ENCODE peak calls at places on chromosomes 2 and 18, in five cellular contexts. One of them, this sample, is unnamed.

GRCh38 chr2:129748653-129749052 is 230.8 kb upstream of the RAB6C start:
- DNase-seq in A549: no peak
- DNase-seq in testis: no peak
- DNase-seq in heart left ventricle: no peak
- DNase-seq in endothelial cell of umbilical vein: no peak
- DNase-seq in this sample: no peak

GRCh38 chr18:5964108-5964507 is 68.8 kb upstream of the TMEM200C start:
- DNase-seq in A549: no peak
- DNase-seq in endothelial cell of umbilical vein: no peak
- DNase-seq in heart left ventricle: no peak
- DNase-seq in testis: no peak
- DNase-seq in this sample: no peak

GRCh38 chr18:21272016-21272582 is 30.1 kb downstream of the GREB1L start:
- DNase-seq in endothelial cell of umbilical vein: no peak
- DNase-seq in A549: no peak
- DNase-seq in testis: no peak
- DNase-seq in heart left ventricle: no peak
- DNase-seq in this sample: no peak

GRCh38 chr2:203438528-203438927 is 96.6 kb downstream of the RAPH1 start:
- DNase-seq in endothelial cell of umbilical vein: no peak
- DNase-seq in A549: no peak
- DNase-seq in testis: no peak
- DNase-seq in heart left ventricle: no peak
- DNase-seq in this sample: no peak

GRCh38 chr2:177405029-177405692 is 12.6 kb downstream of the AGPS start:
- DNase-seq in A549: no peak
- DNase-seq in testis: no peak
- DNase-seq in endothelial cell of umbilical vein: peak; percentile 65
- DNase-seq in heart left ventricle: no peak
- DNase-seq in this sample: no peak

GRCh38 chr2:20369366-20369765 is 18.7 kb upstream of the PUM2 start:
- DNase-seq in testis: no peak
- DNase-seq in heart left ventricle: no peak
- DNase-seq in endothelial cell of umbilical vein: no peak
- DNase-seq in A549: no peak
- DNase-seq in this sample: no peak

GRCh38 chr2:186695081-186695756 is 1.4 kb downstream of the FAM171B start:
- DNase-seq in A549: no peak
- DNase-seq in testis: no peak
- DNase-seq in endothelial cell of umbilical vein: peak; percentile 61
- DNase-seq in heart left ventricle: no peak
- DNase-seq in this sample: no peak

GRCh38 chr2:18445412-18446320 is 114.8 kb downstream of the RDH14 start:
- DNase-seq in endothelial cell of umbilical vein: no peak
- DNase-seq in testis: peak; percentile 46
- DNase-seq in A549: no peak
- DNase-seq in heart left ventricle: no peak
- DNase-seq in this sample: peak; percentile 17

GRCh38 chr18:23690505-23691068 is 1.3 kb downstream of the LAMA3 start:
- DNase-seq in endothelial cell of umbilical vein: no peak
- DNase-seq in testis: no peak
- DNase-seq in heart left ventricle: no peak
- DNase-seq in A549: no peak
- DNase-seq in this sample: no peak

GRCh38 chr2:222982010-222982908 is 69.7 kb upstream of the KCNE4 start:
- DNase-seq in A549: no peak
- DNase-seq in heart left ventricle: peak; percentile 34
- DNase-seq in endothelial cell of umbilical vein: peak; percentile 54
- DNase-seq in testis: peak; percentile 48
- DNase-seq in this sample: peak; percentile 83

GRCh38 chr2:228689049-228689448 is 507.6 kb upstream of the SPHKAP start:
- DNase-seq in A549: no peak
- DNase-seq in endothelial cell of umbilical vein: no peak
- DNase-seq in testis: peak; percentile 21
- DNase-seq in heart left ventricle: no peak
- DNase-seq in this sample: no peak

GRCh38 chr2:228690681-228691080 is 509.2 kb upstream of the SPHKAP start:
- DNase-seq in A549: no peak
- DNase-seq in endothelial cell of umbilical vein: no peak
- DNase-seq in heart left ventricle: no peak
- DNase-seq in testis: no peak
- DNase-seq in this sample: no peak

DNA sequence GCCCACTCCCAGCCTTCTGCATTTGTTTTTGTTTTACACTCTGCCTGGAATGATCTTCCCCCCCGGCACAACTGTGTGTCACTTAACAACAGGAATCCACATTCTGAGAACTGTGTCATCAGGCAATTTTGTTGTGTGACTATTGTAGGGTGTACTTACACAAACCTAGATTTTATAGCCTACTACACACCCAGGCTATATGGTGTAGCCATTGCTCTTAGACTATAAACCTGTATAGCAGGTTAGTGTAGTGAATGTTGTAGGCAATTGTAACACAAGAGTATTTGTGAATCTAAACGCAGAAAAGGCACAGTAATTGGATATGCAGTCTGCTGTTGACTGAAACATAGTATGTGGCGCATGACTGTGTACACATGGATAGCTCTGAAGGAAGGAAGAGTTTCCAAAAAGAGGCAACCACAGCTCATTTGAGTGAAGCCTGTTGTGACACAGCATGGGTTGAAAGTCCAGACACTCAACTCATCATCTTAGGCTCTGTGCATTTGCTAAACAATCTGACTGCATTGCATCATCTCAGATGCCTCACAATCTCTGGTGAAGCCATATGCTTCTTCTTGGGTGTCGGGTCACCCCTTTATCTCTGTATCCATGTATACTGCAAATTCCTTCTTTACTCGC is 506.6 kb upstream of the SPHKAP start:
- DNase-seq in endothelial cell of umbilical vein: no peak
- DNase-seq in heart left ventricle: no peak
- DNase-seq in testis: no peak
- DNase-seq in A549: no peak
- DNase-seq in this sample: no peak
- TF ChIP-seq POLR2A in endothelial cell of umbilical vein: no peak
- TF ChIP-seq POLR2A in heart left ventricle: no peak
- TF ChIP-seq POLR2A in testis: no peak
- TF ChIP-seq POLR2A in A549: no peak
- TF ChIP-seq POLR2A in this sample: no peak

DNA sequence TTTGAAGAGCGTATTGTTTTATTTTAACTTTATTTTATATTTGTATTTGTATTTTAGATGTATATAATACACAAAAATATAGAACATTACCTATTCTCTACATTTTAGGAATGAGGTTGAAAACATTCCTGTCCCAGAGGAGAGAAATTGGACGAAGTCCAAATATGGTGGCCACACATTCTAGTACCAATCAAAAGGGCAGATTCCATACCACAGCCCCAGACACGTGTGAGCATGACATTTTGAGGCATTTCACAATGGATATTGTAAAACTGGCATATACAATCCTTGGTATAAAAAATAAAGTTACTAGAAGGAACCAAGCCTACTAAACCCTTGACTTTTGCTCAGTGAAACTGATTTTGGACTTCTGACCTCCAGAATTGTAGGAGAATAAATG is 50.6 kb downstream of the C2orf76 start:
- DNase-seq in testis: no peak
- DNase-seq in endothelial cell of umbilical vein: no peak
- DNase-seq in A549: no peak
- DNase-seq in heart left ventricle: no peak
- DNase-seq in this sample: no peak
- H3K4me1 ChIP-seq in testis: peaks cover 3% of the 10 kb centered on the region
- H3K4me1 ChIP-seq in endothelial cell of umbilical vein: no peaks in the 10 kb centered on the region
- H3K4me1 ChIP-seq in A549: no peaks in the 10 kb centered on the region
- H3K4me1 ChIP-seq in heart left ventricle: peaks cover 21% of the 10 kb centered on the region
- H3K4me1 ChIP-seq in this sample: peaks cover 5% of the 10 kb centered on the region

DNA sequence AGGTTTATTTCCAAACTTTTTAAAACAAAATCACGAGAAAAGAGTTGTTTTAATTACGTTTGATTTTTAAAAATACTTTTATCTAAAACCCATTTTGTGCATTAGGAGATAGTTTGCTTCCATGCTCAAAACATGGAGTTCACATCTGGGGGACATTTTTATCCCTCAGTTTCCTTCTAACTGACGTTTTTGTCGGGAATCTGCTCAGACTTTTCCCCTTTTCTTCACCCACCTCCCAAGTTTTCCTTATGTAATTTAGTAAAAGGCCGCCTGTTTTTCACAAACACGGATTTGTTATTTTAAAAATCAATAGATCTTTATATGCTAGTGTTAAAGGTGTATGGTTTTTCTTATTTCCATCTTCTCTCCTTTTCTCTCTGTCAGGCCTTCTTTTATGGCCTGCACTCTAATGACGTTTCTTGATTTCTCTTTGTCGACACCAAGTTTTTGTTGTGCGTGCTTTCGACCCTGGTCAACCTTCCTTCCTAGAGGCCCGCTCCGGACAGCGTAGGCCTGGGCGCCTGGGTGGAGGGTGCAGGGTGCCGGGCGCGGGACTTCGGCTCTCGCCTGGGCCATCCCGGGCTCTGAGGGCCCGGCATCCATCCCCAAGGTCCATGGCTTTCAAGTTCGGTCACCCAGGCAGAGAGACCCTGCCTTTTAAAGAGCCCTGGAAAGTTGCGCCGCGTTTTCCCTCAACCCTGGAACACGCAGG is 3.9 kb upstream of the SATB2 start:
- DNase-seq in testis: no peak
- DNase-seq in heart left ventricle: no peak
- DNase-seq in A549: no peak
- DNase-seq in endothelial cell of umbilical vein: no peak
- DNase-seq in this sample: no peak
- H3K4me3 ChIP-seq in testis: peak overlapping the region; percentile 54
- H3K4me3 ChIP-seq in heart left ventricle: no peak overlapping the region
- H3K4me3 ChIP-seq in A549: no peak overlapping the region
- H3K4me3 ChIP-seq in endothelial cell of umbilical vein: no peak overlapping the region
- H3K4me3 ChIP-seq in this sample: no peak overlapping the region

GRCh38 chr2:64750817-64751285 is 97.1 kb upstream of the SERTAD2 start:
- DNase-seq in testis: no peak
- DNase-seq in heart left ventricle: peak; percentile 99
- DNase-seq in A549: no peak
- DNase-seq in endothelial cell of umbilical vein: peak; percentile 100
- DNase-seq in this sample: peak; percentile 100

GRCh38 chr2:64753384-64753783 is 99.7 kb upstream of the SERTAD2 start:
- DNase-seq in A549: no peak
- DNase-seq in testis: no peak
- DNase-seq in heart left ventricle: no peak
- DNase-seq in endothelial cell of umbilical vein: no peak
- DNase-seq in this sample: no peak

GRCh38 chr2:64750001-64750816 is 96.5 kb upstream of the SERTAD2 start:
- DNase-seq in endothelial cell of umbilical vein: peak; percentile 68
- DNase-seq in A549: peak; percentile 53
- DNase-seq in heart left ventricle: peak; percentile 55
- DNase-seq in testis: peak; percentile 78
- DNase-seq in this sample: peak; percentile 73

GRCh38 chr2:64749446-64749845 is 95.7 kb upstream of the SERTAD2 start:
- DNase-seq in A549: no peak
- DNase-seq in testis: no peak
- DNase-seq in heart left ventricle: no peak
- DNase-seq in endothelial cell of umbilical vein: peak; percentile 23
- DNase-seq in this sample: no peak

DNA sequence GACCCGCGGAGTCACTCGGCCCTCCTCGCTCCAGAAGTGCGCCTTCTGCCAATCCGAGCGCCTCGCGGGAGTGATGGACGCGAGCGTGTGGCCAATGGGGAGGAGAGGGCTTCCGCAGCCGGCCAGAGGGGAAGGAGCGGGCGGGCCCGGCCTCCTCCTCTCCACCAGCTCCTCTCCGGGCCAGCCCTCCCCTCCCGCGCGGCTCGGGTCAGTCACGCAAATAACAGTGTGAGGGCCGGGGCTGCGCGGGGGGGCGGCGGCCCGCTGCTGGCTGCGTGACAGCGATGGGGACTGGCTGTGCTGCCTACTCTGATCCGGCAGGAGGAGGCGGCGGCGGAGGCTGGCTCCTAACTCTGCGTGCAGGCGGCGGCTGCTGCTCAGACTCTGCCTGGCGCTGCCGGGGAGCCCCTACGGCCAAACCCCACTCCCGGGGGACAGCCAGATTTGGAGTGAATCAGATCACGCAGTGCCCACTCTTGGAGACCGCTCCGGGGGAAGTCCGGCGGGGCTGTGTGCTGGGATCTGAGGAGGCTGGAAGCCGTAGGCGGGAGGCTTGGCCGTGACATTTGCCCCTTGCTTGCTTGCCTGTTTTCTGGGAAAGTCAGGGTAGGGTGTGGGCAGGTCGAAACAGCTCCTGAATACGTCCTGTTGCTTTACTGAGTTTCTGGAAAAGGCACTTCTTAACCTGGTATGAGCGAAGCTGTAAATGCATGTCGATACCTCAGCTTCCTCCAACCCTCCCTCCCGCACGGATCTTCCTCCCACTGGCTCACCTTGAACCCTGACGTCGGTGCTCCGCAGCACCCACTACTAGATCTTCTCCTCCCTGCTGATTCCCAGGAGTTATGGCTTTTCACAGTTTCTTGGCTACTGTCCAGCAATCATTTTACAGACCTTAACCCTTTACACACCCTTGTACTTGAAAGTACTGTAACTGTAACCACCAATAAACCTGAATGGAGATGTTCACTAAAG is 97.9 kb upstream of the SERTAD2 start:
- DNase-seq in endothelial cell of umbilical vein: no peak
- DNase-seq in heart left ventricle: peak; percentile 99
- DNase-seq in A549: peak; percentile 99
- DNase-seq in testis: peak; percentile 99
- DNase-seq in this sample: peak; percentile 100
- TF ChIP-seq POLR2A in endothelial cell of umbilical vein: peak; percentile 75
- TF ChIP-seq POLR2A in heart left ventricle: no peak
- TF ChIP-seq POLR2A in A549: peak; percentile 79
- TF ChIP-seq POLR2A in testis: peak; percentile 50
- TF ChIP-seq POLR2A in this sample: peak; percentile 93